ENCODE peak calls at places on chromosomes 6 and 20, in nine cellular contexts. E, F, B, T, V, R, D, G and U are unnamed samples.

GRCh38 chr6:109799664-109800063 is 108.6 kb downstream of the FIG4 start:
- DNase-seq in E (peak; percentile 56), F (peak; percentile 59), B (no peak), T (no peak), V (no peak), R (no peak), D (no peak), G (no peak), U (no peak)

GRCh38 chr6:143698759-143699750 is 21.3 kb downstream of the PHACTR2 start:
- DNase-seq in E (no peak), F (no peak), B (no peak), T (peak; percentile 48), V (no peak), R (no peak), D (no peak), G (no peak), U (no peak)

GRCh38 chr20:44422083-44422482 is 53.6 kb upstream of the TTPAL start:
- DNase-seq in E (peak; percentile 86), F (peak; percentile 70), B (peak; percentile 81), T (no peak), V (no peak), R (no peak), D (no peak), G (no peak), U (no peak)

GRCh38 chr20:22389836-22390542 is 194.4 kb downstream of the FOXA2 start:
- DNase-seq in E (peak; percentile 99), F (peak; percentile 96), B (peak; percentile 59), T (no peak), V (no peak), R (no peak), D (peak; percentile 94), G (no peak), U (peak; percentile 65)

GRCh38 chr6:73694711-73695411 is 1.1 kb upstream of the CD109 start:
- DNase-seq in E (peak; percentile 63), F (peak; percentile 74), B (peak; percentile 88), T (no peak), V (no peak), R (no peak), D (no peak), G (no peak), U (no peak)

GRCh38 chr20:38152175-38153010 is 12.7 kb downstream of the TGM2 start:
- DNase-seq in E (peak; percentile 71), F (peak; percentile 90), B (peak; percentile 68), T (no peak), V (no peak), R (peak; percentile 14), D (no peak), G (peak; percentile 91), U (peak; percentile 79)

GRCh38 chr20:36445847-36446246 is 95.5 kb upstream of the MYL9 start:
- DNase-seq in E (no peak), F (no peak), B (no peak), T (no peak), V (no peak), R (no peak), D (no peak), G (no peak), U (no peak)

GRCh38 chr6:15763827-15764226 is 101.0 kb upstream of the DTNBP1 start:
- DNase-seq in E (peak; percentile 17), F (no peak), B (peak; percentile 65), T (no peak), V (no peak), R (no peak), D (peak; percentile 27), G (no peak), U (peak; percentile 86)

GRCh38 chr6:112087916-112088315 is 525 bp downstream of the FAM229B start:
- DNase-seq in E (no peak), F (peak; percentile 29), B (peak; percentile 54), T (no peak), V (no peak), R (peak; percentile 3), D (no peak), G (no peak), U (no peak)

GRCh38 chr6:27757307-27757706 is 154.9 kb downstream of the OR2B2 start:
- DNase-seq in E (no peak), F (no peak), B (peak; percentile 56), T (no peak), V (peak; percentile 24), R (no peak), D (no peak), G (no peak), U (peak; percentile 35)

GRCh38 chr6:449057-449430 is 57.5 kb downstream of the IRF4 start:
- DNase-seq in E (no peak), F (no peak), B (no peak), T (no peak), V (no peak), R (no peak), D (no peak), G (no peak), U (no peak)

GRCh38 chr6:155599571-155599970 is 143.9 kb upstream of the NOX3 start:
- DNase-seq in E (no peak), F (no peak), B (no peak), T (no peak), V (no peak), R (no peak), D (no peak), G (no peak), U (no peak)

GRCh38 chr20:9838378-9839295 is at the start of gene PAK5:
- DNase-seq in E (no peak), F (no peak), B (peak; percentile 2), T (no peak), V (peak; percentile 84), R (no peak), D (peak; percentile 1), G (peak; percentile 94), U (peak; percentile 91)

GRCh38 chr20:63049191-63049518 is 42.4 kb upstream of the BHLHE23 start:
- DNase-seq in E (no peak), F (no peak), B (no peak), T (no peak), V (no peak), R (no peak), D (no peak), G (no peak), U (no peak)

GRCh38 chr20:54995553-54995952 is 520.2 kb downstream of the DOK5 start:
- DNase-seq in E (peak; percentile 18), F (no peak), B (no peak), T (no peak), V (no peak), R (no peak), D (no peak), G (no peak), U (peak; percentile 10)

GRCh38 chr20:51631011-51631950 is 88.8 kb upstream of the NFATC2 start:
- DNase-seq in E (peak; percentile 100), F (peak; percentile 96), B (peak; percentile 96), T (no peak), V (no peak), R (no peak), D (peak; percentile 91), G (peak; percentile 44), U (peak; percentile 59)

GRCh38 chr6:169957351-169957963 is 206.0 kb downstream of the ERMARD start:
- DNase-seq in E (no peak), F (no peak), B (no peak), T (no peak), V (no peak), R (no peak), D (no peak), G (peak; percentile 20), U (no peak)

GRCh38 chr6:18280084-18280483 is 15.8 kb upstream of the DEK start:
- DNase-seq in E (peak; percentile 77), F (peak; percentile 64), B (peak; percentile 19), T (peak; percentile 59), V (no peak), R (no peak), D (no peak), G (no peak), U (no peak)

GRCh38 chr20:61875221-61875885 is 190.3 kb downstream of the TAF4 start:
- DNase-seq in E (peak; percentile 17), F (no peak), B (no peak), T (no peak), V (no peak), R (no peak), D (no peak), G (peak; percentile 45), U (no peak)

DNA sequence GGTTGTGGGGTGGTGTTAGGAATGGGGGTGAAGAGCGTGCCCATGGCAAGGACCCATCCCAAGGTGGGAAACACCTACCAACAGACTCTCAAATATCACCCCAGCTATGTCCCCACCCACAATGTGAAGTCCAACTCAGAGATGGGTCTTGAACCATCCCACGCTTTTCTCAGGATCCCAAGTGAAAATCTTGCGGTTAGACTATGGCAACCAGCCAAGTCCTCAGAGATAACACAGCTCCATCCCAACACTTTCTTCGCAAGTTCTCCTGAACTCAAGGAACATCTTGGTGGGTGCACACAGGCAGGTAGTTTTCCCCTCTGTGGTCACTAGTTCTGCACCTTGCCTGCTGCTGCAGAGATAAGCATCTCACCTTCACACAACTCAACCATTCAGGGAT is 116.0 kb downstream of the CDC5L start:
- DNase-seq in E (no peak), F (no peak), B (no peak), T (no peak), V (no peak), R (no peak), D (no peak), G (no peak), U (no peak)
- H3K9me2 ChIP-seq in E (peaks cover 4% of the 10 kb centered on the region), F (no peaks in the 10 kb centered on the region), B (no peaks in the 10 kb centered on the region), T (no peaks in the 10 kb centered on the region), V (no peaks in the 10 kb centered on the region), R (no peaks in the 10 kb centered on the region), D (no peaks in the 10 kb centered on the region), G (no peaks in the 10 kb centered on the region), U (no peaks in the 10 kb centered on the region)

GRCh38 chr20:31355981-31356380 is 12.4 kb upstream of the DEFB118 start:
- DNase-seq in E (peak; percentile 3), F (no peak), B (peak; percentile 1), T (no peak), V (no peak), R (no peak), D (no peak), G (no peak), U (no peak)
- H3K9me3 ChIP-seq in E (no peaks in the 10 kb centered on the region), F (no peaks in the 10 kb centered on the region), B (no peaks in the 10 kb centered on the region), T (no peaks in the 10 kb centered on the region), V (no peaks in the 10 kb centered on the region), R (no peaks in the 10 kb centered on the region), D (no peaks in the 10 kb centered on the region), G (no peaks in the 10 kb centered on the region), U (no peaks in the 10 kb centered on the region)

GRCh38 chr6:34310846-34311245 is 62.0 kb upstream of the SMIM29 start:
- DNase-seq in E (no peak), F (no peak), B (no peak), T (no peak), V (no peak), R (no peak), D (no peak), G (no peak), U (no peak)
- H3K4me2 ChIP-seq in E (no peak overlapping the region), F (no peak overlapping the region), B (no peak overlapping the region), T (no peak overlapping the region), V (no peak overlapping the region), R (no peak overlapping the region), D (no peak overlapping the region), G (no peak overlapping the region), U (no peak overlapping the region)

DNA sequence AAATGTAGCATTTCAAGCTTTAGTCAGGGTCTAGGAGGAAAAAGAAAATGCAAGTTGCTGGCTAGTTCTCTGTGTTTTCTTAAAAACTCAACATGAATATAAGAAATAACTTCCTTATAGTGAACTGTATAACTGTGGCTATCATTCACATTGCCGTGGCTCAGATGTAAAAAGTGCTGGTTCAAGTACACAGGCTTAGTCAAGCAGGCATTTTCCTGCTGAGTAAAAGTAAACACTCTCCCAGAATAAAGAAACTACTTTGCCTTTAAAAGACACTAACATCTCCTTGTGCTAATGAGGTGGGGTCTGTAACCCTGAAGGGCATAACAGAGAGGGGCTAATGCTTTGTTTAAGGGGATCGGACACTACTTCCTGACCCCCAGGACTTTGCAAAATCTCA is 3.3 kb downstream of the ATP5F1E start:
- DNase-seq in E (peak; percentile 56), F (no peak), B (peak; percentile 36), T (no peak), V (no peak), R (no peak), D (no peak), G (no peak), U (no peak)
- H3K9me2 ChIP-seq in E (no peaks in the 10 kb centered on the region), F (no peaks in the 10 kb centered on the region), B (no peaks in the 10 kb centered on the region), T (no peaks in the 10 kb centered on the region), V (no peaks in the 10 kb centered on the region), R (no peaks in the 10 kb centered on the region), D (no peaks in the 10 kb centered on the region), G (no peaks in the 10 kb centered on the region), U (no peaks in the 10 kb centered on the region)